ENCODE peak calls at places on chromosomes 3 and 15, in nine cellular contexts. Z is fibroblast of lung, Y is GM23338, X is brain microvascular endothelial cell, L is mucosa of descending colon, F is colonic mucosa, M is right lobe of liver, I is body of pancreas, E is pancreas. C is an unnamed sample.

GRCh38 chr3:184730924-184731323 is 19.1 kb upstream of the MAGEF1 start:
- DNase-seq in E (no peak), I (no peak), F (no peak), Y (no peak), L (no peak), Z (no peak), X (no peak), M (no peak), C (no peak)

GRCh38 chr3:188754286-188754685 is 417.5 kb upstream of the TPRG1 start:
- DNase-seq in Y (no peak), I (no peak), X (no peak), M (no peak), Z (no peak), L (no peak), F (no peak), E (no peak), C (no peak)

GRCh38 chr15:51093865-51094605 is 671 bp downstream of the TNFAIP8L3 start:
- DNase-seq in Y (peak; percentile 63), Z (no peak), I (no peak), L (peak; percentile 65), E (peak; percentile 27), F (peak; percentile 52), M (peak; percentile 66), X (no peak), C (no peak)

GRCh38 chr3:69370945-69371301 is 15.0 kb downstream of the FRMD4B start:
- DNase-seq in Z (peak; percentile 22), I (no peak), F (no peak), Y (peak; percentile 21), E (no peak), M (no peak), X (no peak), L (no peak), C (no peak)

GRCh38 chr3:186789554-186790260 is 6.3 kb downstream of the EIF4A2 start:
- DNase-seq in I (no peak), M (no peak), Y (no peak), F (no peak), L (no peak), Z (peak; percentile 22), X (no peak), E (no peak), C (no peak)

GRCh38 chr3:43867673-43868072 is 176.9 kb downstream of the ABHD5 start:
- DNase-seq in L (no peak), M (no peak), Z (peak; percentile 52), Y (no peak), X (peak; percentile 44), F (no peak), I (no peak), E (no peak), C (no peak)

GRCh38 chr3:78963771-78964170 is 804.0 kb downstream of the ROBO1 start:
- DNase-seq in E (no peak), Z (peak; percentile 30), L (no peak), X (no peak), F (no peak), Y (no peak), M (no peak), I (no peak), C (no peak)

GRCh38 chr3:52068055-52068704 is 11.8 kb upstream of the DUSP7 start:
- DNase-seq in I (no peak), F (no peak), Z (peak; percentile 43), L (no peak), M (no peak), Y (no peak), E (no peak), X (no peak), C (no peak)

GRCh38 chr3:126983653-126984390 is 907 bp downstream of the PLXNA1 start:
- DNase-seq in E (peak; percentile 34), I (peak; percentile 39), X (no peak), M (no peak), F (no peak), Z (no peak), L (no peak), Y (peak; percentile 87), C (no peak)

GRCh38 chr3:143358155-143358792 is 238.7 kb downstream of the CHST2 start:
- DNase-seq in I (no peak), M (no peak), Z (no peak), F (no peak), E (no peak), X (no peak), L (no peak), Y (no peak), C (peak; percentile 11)

GRCh38 chr15:51982770-51983103 is 11.2 kb upstream of the LEO1 start:
- DNase-seq in X (no peak), L (no peak), M (no peak), I (no peak), Z (no peak), F (no peak), E (no peak), Y (no peak), C (no peak)

DNA sequence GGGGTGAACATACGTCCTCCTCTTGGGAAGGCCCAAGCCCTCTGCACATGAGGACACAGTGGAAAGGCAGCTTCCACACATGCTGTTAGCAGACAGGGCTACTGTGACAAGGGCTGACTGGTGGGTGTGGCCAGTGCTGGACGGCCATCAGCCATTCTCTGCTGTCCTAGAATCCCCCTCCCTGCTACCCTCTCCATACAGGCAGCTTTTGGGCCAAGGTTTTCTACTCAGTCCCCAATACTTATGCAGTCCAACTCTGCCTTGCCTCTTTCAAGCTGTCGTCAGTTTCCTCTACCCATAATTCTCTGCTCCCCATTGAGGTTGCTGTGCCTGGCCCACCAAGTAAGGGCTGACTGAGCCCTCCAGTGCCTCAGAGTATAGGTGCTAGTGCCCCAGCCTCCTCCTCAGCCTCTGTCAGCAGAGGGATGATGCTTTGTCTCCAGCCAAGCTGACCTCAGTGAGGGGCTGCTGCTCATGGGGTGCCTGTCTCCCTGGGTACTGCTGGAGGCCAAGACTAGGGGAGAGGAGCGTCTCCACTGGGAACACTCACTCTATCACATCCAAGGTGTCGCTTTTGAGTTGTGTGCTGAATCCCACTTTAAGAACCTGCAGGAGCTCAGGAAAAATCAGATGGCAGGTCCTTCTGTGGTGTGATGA is 2.8 kb downstream of the LOXL1 start:
- DNase-seq in I (no peak), M (no peak), X (no peak), L (no peak), E (no peak), F (no peak), Z (no peak), Y (no peak), C (no peak)
- H3K4me3 ChIP-seq in I (no peak overlapping the region), M (no peak overlapping the region), X (peak overlapping the region; percentile 71), L (no peak overlapping the region), E (no peak overlapping the region), F (no peak overlapping the region), Z (peak overlapping the region; percentile 85), Y (no peak overlapping the region), C (no peak overlapping the region)

GRCh38 chr3:95037097-95037496 is 974.2 kb downstream of the NSUN3 start:
- DNase-seq in X (no peak), E (no peak), F (no peak), Y (no peak), L (no peak), Z (no peak), M (no peak), I (no peak), C (no peak)

GRCh38 chr3:95036526-95037021 is 973.7 kb downstream of the NSUN3 start:
- DNase-seq in F (no peak), X (no peak), I (no peak), L (no peak), M (no peak), Z (no peak), Y (peak; percentile 9), E (no peak), C (no peak)

DNA sequence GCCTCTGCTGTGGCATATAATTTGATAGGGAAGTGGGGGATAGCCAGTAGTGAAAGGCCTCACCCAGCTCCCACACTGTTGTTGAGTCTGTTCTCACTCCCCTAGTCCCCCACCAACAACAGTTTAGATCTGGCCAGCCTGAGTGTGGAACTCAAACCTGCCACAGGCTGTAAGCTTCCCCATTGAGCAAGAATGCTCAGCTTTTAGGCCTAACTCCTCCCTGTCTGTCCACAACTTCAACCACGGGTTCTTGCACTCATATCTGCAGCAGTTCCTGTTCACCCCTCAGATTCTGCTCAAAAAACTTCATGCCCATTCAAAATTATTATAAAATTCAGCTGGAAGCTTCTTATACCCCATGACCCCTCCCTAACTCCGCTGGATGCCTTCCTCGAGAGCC is 975.1 kb downstream of the NSUN3 start:
- DNase-seq in M (no peak), Z (no peak), Y (no peak), X (no peak), F (no peak), L (no peak), I (no peak), E (no peak), C (no peak)
- H3K36me3 ChIP-seq in M (no peaks in the 10 kb centered on the region), Z (no peaks in the 10 kb centered on the region), Y (no peaks in the 10 kb centered on the region), X (no peaks in the 10 kb centered on the region), F (no peaks in the 10 kb centered on the region), L (no peaks in the 10 kb centered on the region), I (no peaks in the 10 kb centered on the region), E (no peaks in the 10 kb centered on the region), C (no peaks in the 10 kb centered on the region)

DNA sequence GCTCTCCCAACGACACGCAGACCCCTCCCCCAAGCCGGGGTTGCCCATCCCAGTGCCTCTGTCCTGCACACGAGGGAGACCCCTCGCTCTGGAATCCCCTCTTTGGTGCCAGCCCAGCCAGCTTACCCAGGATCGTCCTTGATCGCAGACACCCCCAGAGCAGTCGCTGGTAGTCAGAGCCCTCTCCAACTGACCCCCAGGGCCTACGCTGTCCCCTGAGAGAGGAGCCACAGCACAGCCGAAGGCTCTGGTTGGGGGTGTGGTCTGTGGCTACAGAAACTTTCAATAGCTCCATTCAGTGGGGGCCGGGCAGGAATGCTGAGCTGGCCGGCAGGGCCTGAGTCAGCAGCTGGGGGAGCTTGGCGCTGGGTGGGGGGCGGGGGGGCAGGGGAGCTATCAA is at the start of gene LCTL:
- DNase-seq in I (no peak), M (peak; percentile 42), E (no peak), L (no peak), Y (peak; percentile 82), F (no peak), X (peak; percentile 69), Z (peak; percentile 83), C (no peak)
- H3K4me3 ChIP-seq in I (no peak within 1 kb of the TSS), M (no peak within 1 kb of the TSS), E (no peak within 1 kb of the TSS), L (no peak within 1 kb of the TSS), Y (peak within 1 kb of the TSS; percentile 46), F (no peak within 1 kb of the TSS), X (peak within 1 kb of the TSS; percentile 42), Z (no peak within 1 kb of the TSS), C (no peak within 1 kb of the TSS)

DNA sequence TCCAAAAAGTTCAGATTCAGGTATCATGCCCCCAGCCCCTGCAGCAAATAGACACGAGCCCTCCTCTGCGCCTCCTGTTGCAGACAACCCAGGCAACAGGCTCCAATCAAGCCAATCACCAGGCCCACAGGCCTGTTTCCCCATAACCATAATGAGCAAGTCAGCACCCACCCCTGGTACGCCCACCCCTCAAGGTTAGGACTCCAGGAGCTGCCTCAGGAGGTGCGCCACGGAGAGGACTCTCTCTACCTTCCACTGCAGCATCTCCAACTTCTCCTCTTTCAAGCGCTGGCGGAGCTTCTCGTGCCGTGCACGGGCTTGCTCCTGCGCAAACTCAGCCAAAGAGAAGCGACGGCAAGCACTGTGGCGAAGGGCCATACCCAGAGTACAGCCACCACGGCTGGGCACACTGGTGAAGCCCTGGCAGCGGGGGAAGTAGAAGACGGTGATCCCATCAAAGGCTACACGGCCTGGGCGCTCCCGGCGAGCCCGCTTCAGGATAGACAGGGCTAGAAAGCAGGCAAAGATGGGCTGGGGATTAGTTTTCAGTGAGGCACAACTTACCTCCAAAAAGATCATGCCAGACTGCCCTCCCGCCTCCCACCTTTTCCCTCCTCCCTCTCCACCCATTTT is 8.5 kb downstream of the CSRNP1 start:
- DNase-seq in F (no peak), E (no peak), M (peak; percentile 46), Y (no peak), L (no peak), I (no peak), X (no peak), Z (no peak), C (no peak)
- H3K36me3 ChIP-seq in F (peaks cover 33% of the 10 kb centered on the region), E (peaks cover 20% of the 10 kb centered on the region), M (peaks cover 31% of the 10 kb centered on the region), Y (peaks cover 17% of the 10 kb centered on the region), L (no peaks in the 10 kb centered on the region), I (peaks cover 21% of the 10 kb centered on the region), X (peaks cover 63% of the 10 kb centered on the region), Z (peaks cover 27% of the 10 kb centered on the region), C (peaks cover 17% of the 10 kb centered on the region)

GRCh38 chr3:26920579-26920978 is 298.0 kb downstream of the LRRC3B start:
- DNase-seq in M (no peak), X (no peak), I (no peak), Y (peak; percentile 43), F (no peak), Z (no peak), E (no peak), L (no peak), C (no peak)
- H3K4me3 ChIP-seq in M (no peak overlapping the region), X (no peak overlapping the region), I (no peak overlapping the region), Y (no peak overlapping the region), F (no peak overlapping the region), Z (no peak overlapping the region), E (no peak overlapping the region), L (no peak overlapping the region), C (no peak overlapping the region)

C was measured in prostate gland.